ENCODE peak calls at places on chromosomes 5 and 9, in nine cellular contexts. X, B, G, M, N, K, A, V and Y are unnamed samples. For H3K36me3, the result is how much of the 10 kb centered on the place peaks cover.

GRCh38 chr9:123761905-123762605 is 167.9 kb downstream of the DENND1A start:
- DNase-seq in X (no peak), B (no peak), G (no peak), M (no peak), N (no peak), K (no peak), A (no peak), V (peak), Y (no peak)

GRCh38 chr5:556909-557441 is 32.7 kb upstream of the SLC9A3 start:
- DNase-seq in X (no peak), B (no peak), G (peak), M (no peak), N (no peak), K (no peak), A (no peak), V (no peak), Y (no peak)

GRCh38 chr5:170184007-170184687 is 48.6 kb upstream of the C5orf58 start:
- DNase-seq in X (peak), B (peak), G (no peak), M (peak), N (peak), K (peak), A (peak), V (peak), Y (peak)

GRCh38 chr5:83512051-83512745 is 40.7 kb downstream of the VCAN start:
- DNase-seq in X (no peak), B (no peak), G (peak), M (no peak), N (no peak), K (no peak), A (no peak), V (no peak), Y (no peak)

GRCh38 chr5:90408571-90409317 is 812 bp downstream of the CETN3 start:
- DNase-seq in X (peak), B (no peak), G (no peak), M (no peak), N (no peak), K (no peak), A (no peak), V (peak), Y (no peak)

GRCh38 chr5:159033351-159033657 is 66.4 kb downstream of the EBF1 start:
- DNase-seq in X (no peak), B (peak), G (no peak), M (no peak), N (no peak), K (no peak), A (no peak), V (no peak), Y (no peak)

GRCh38 chr9:21831841-21832509 is 29.5 kb downstream of the MTAP start:
- DNase-seq in X (no peak), B (peak), G (no peak), M (no peak), N (no peak), K (no peak), A (no peak), V (no peak), Y (no peak)

GRCh38 chr9:93960971-93961841 is 6.1 kb upstream of the BARX1 start:
- DNase-seq in X (no peak), B (no peak), G (no peak), M (no peak), N (no peak), K (no peak), A (peak), V (no peak), Y (no peak)

GRCh38 chr5:95048633-95049032 is 236.3 kb downstream of the MCTP1 start:
- DNase-seq in X (no peak), B (no peak), G (no peak), M (no peak), N (no peak), K (no peak), A (no peak), V (no peak), Y (no peak)

GRCh38 chr5:82234880-82235279 is 43.3 kb downstream of the RPS23 start:
- DNase-seq in X (no peak), B (no peak), G (no peak), M (no peak), N (no peak), K (no peak), A (no peak), V (no peak), Y (no peak)

GRCh38 chr5:16691731-16692130 is 74.9 kb upstream of the RETREG1 start:
- DNase-seq in X (no peak), B (no peak), G (no peak), M (no peak), N (no peak), K (no peak), A (no peak), V (no peak), Y (no peak)
- H3K36me3 ChIP-seq in X (under half), B (under half), G (under half), M (under half), N (under half), K (under half), A (half or more), V (under half), Y (under half)

DNA sequence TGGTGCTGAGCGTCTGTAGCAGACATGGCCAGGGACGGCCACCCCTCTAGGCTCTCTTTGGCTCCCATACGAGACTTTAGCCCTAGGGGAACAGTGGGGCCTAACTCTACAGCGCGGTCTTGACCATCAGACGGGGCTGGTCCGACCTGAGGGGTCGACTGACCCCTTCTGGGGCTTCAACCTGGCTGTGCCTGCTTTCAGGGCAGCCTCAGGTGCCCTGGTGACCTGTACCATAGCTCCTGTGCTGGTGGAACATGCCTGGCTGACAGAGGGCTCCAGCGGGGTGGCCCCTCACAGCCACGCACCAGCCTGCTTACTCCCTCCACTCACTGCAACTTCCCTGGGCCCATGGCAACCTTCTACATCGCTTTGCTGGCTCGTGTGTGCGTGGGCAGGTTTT is 423.4 kb upstream of the SEMA6A start:
- DNase-seq in X (no peak), B (no peak), G (no peak), M (no peak), N (no peak), K (no peak), A (no peak), V (no peak), Y (no peak)
- H3K36me3 ChIP-seq in X (under half), B (under half), G (under half), M (under half), N (under half), K (under half), A (under half), V (under half), Y (under half)

DNA sequence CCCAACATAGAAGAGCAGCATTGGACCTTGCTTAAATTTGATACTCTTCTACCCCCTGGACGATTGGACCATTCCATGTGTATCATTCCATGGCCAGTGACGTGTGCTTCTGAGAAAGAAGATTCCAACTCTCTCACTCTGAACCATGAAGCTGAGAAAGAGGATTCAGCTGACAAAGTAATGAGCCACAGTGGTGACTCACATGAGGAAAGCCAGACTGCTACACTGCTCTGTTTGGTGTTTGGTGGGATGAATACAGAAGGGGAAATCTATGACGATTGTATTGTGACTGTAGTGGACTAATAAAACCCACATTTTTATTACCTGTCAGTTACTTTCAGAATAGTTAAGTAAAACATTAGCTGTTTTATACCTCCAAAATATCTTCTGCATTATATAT is 7.5 kb downstream of the HSPA5 start:
- DNase-seq in X (no peak), B (peak), G (no peak), M (no peak), N (no peak), K (no peak), A (no peak), V (no peak), Y (no peak)
- H3K36me3 ChIP-seq in X (under half), B (under half), G (under half), M (under half), N (under half), K (under half), A (half or more), V (under half), Y (under half)

GRCh38 chr9:127749090-127749787 is 14.1 kb upstream of the TOR2A start:
- DNase-seq in X (no peak), B (no peak), G (no peak), M (no peak), N (no peak), K (no peak), A (no peak), V (no peak), Y (no peak)
- H3K36me3 ChIP-seq in X (under half), B (under half), G (under half), M (half or more), N (under half), K (under half), A (half or more), V (under half), Y (under half)

GRCh38 chr9:14023285-14023684 is 290.7 kb downstream of the NFIB start:
- DNase-seq in X (no peak), B (no peak), G (no peak), M (no peak), N (no peak), K (no peak), A (no peak), V (no peak), Y (no peak)
- H3K36me3 ChIP-seq in X (under half), B (under half), G (under half), M (under half), N (under half), K (under half), A (under half), V (under half), Y (under half)

GRCh38 chr9:121308765-121309164 is 40.8 kb downstream of the GSN start:
- DNase-seq in X (no peak), B (no peak), G (peak), M (no peak), N (no peak), K (no peak), A (peak), V (no peak), Y (peak)
- H3K36me3 ChIP-seq in X (half or more), B (under half), G (under half), M (under half), N (under half), K (under half), A (half or more), V (under half), Y (half or more)

GRCh38 chr9:132677976-132678375 is 7.7 kb downstream of the GTF3C4 start:
- DNase-seq in X (no peak), B (no peak), G (no peak), M (no peak), N (no peak), K (no peak), A (no peak), V (no peak), Y (no peak)

GRCh38 chr9:132683873-132684272 is 13.6 kb downstream of the GTF3C4 start:
- DNase-seq in X (no peak), B (no peak), G (no peak), M (no peak), N (no peak), K (no peak), A (no peak), V (no peak), Y (no peak)

GRCh38 chr9:132679946-132680620 is 9.8 kb downstream of the GTF3C4 start:
- DNase-seq in X (no peak), B (no peak), G (no peak), M (no peak), N (no peak), K (no peak), A (no peak), V (no peak), Y (no peak)

GRCh38 chr9:132681561-132681960 is 11.3 kb downstream of the GTF3C4 start:
- DNase-seq in X (no peak), B (no peak), G (no peak), M (no peak), N (no peak), K (no peak), A (no peak), V (no peak), Y (no peak)
- H3K36me3 ChIP-seq in X (half or more), B (under half), G (under half), M (under half), N (under half), K (under half), A (half or more), V (under half), Y (under half)